ENCODE peak calls at places on chromosomes 7 and 10, in five cellular contexts. T, Z, N, H and V are unnamed samples.

GRCh38 chr10:61662794-61663259 is at the start of gene CABCOCO1:
- DNase-seq in T (peak), Z (peak), N (peak), H (peak), V (peak)

GRCh38 chr7:29091121-29091601 is 55.2 kb downstream of the CPVL start:
- DNase-seq in T (peak), Z (no peak), N (peak), H (peak), V (no peak)

GRCh38 chr10:129506101-129506797 is 39.2 kb downstream of the MGMT start:
- DNase-seq in T (no peak), Z (no peak), N (no peak), H (no peak), V (no peak)

GRCh38 chr10:122419890-122420623 is 34.4 kb upstream of the ARMS2 start:
- DNase-seq in T (no peak), Z (peak), N (peak), H (peak), V (no peak)

GRCh38 chr10:91367127-91367531 is 43.0 kb upstream of the HECTD2 start:
- DNase-seq in T (no peak), Z (no peak), N (no peak), H (no peak), V (no peak)

GRCh38 chr7:132065193-132065972 is 509.0 kb upstream of the PODXL start:
- DNase-seq in T (no peak), Z (peak), N (peak), H (peak), V (no peak)

GRCh38 chr7:155533120-155533826 is 13.1 kb downstream of the CNPY1 start:
- DNase-seq in T (no peak), Z (no peak), N (peak), H (no peak), V (peak)

GRCh38 chr10:2929859-2930258 is 137.5 kb upstream of the PFKP start:
- DNase-seq in T (no peak), Z (no peak), N (no peak), H (no peak), V (no peak)

GRCh38 chr7:49229246-49229645 is 304.9 kb downstream of the CDC14C start:
- DNase-seq in T (no peak), Z (no peak), N (no peak), H (no peak), V (no peak)

GRCh38 chr7:151689196-151689971 is 169.7 kb upstream of the RHEB start:
- DNase-seq in T (no peak), Z (no peak), N (no peak), H (peak), V (no peak)

GRCh38 chr7:159032753-159033472 is 111.8 kb downstream of the VIPR2 start:
- DNase-seq in T (no peak), Z (no peak), N (no peak), H (no peak), V (no peak)

GRCh38 chr7:126445991-126446390 is 806.8 kb downstream of the GRM8 start:
- DNase-seq in T (no peak), Z (no peak), N (no peak), H (no peak), V (no peak)

GRCh38 chr7:16242920-16243319 is 178.4 kb downstream of the CRPPA start:
- DNase-seq in T (no peak), Z (no peak), N (no peak), H (no peak), V (no peak)

GRCh38 chr10:12243860-12244620 is 48.1 kb downstream of the CDC123 start:
- DNase-seq in T (no peak), Z (no peak), N (no peak), H (no peak), V (no peak)

GRCh38 chr7:148927141-148927540 is 43.0 kb upstream of the EZH2 start:
- DNase-seq in T (peak), Z (peak), N (peak), H (no peak), V (no peak)

GRCh38 chr10:82982110-82982608 is 1107.2 kb downstream of the NRG3 start:
- DNase-seq in T (no peak), Z (peak), N (peak), H (no peak), V (no peak)

GRCh38 chr7:93165447-93165846 is 17.3 kb upstream of the SAMD9L start:
- DNase-seq in T (no peak), Z (no peak), N (no peak), H (no peak), V (no peak)

GRCh38 chr10:18968196-18968595 is 80.4 kb upstream of the MALRD1 start:
- DNase-seq in T (no peak), Z (peak), N (no peak), H (no peak), V (no peak)

GRCh38 chr7:70589010-70589409 is 542.9 kb upstream of the GALNT17 start:
- DNase-seq in T (no peak), Z (no peak), N (no peak), H (no peak), V (no peak)

GRCh38 chr10:72318383-72319262 is 36.1 kb downstream of the DNAJB12 start:
- DNase-seq in T (no peak), Z (no peak), N (no peak), H (peak), V (no peak)

GRCh38 chr10:13349776-13350274 is 1.7 kb upstream of the SEPHS1 start:
- DNase-seq in T (no peak), Z (peak), N (peak), H (peak), V (peak)

GRCh38 chr10:37285063-37285462 is 159.7 kb downstream of the ANKRD30A start:
- DNase-seq in T (no peak), Z (no peak), N (no peak), H (no peak), V (no peak)

GRCh38 chr7:50153141-50153540 is 60.1 kb upstream of the ZPBP start:
- DNase-seq in T (no peak), Z (no peak), N (no peak), H (no peak), V (no peak)

GRCh38 chr7:128215281-128215680 is 25.8 kb upstream of the LEP start:
- DNase-seq in T (no peak), Z (peak), N (peak), H (no peak), V (no peak)

GRCh38 chr10:91239789-91240188 is 19.3 kb downstream of the PCGF5 start:
- DNase-seq in T (no peak), Z (no peak), N (no peak), H (no peak), V (no peak)

GRCh38 chr7:148773344-148773743 is 74.6 kb downstream of the CUL1 start:
- DNase-seq in T (no peak), Z (no peak), N (no peak), H (no peak), V (peak)

GRCh38 chr10:69684020-69684980 is 54.3 kb downstream of the FAM241B start:
- DNase-seq in T (no peak), Z (peak), N (peak), H (peak), V (no peak)

GRCh38 chr7:22361795-22362194 is 4.8 kb upstream of the RAPGEF5 start:
- DNase-seq in T (no peak), Z (no peak), N (no peak), H (no peak), V (no peak)

GRCh38 chr7:143499246-143499645 is 21.6 kb downstream of the TAS2R41 start:
- DNase-seq in T (no peak), Z (peak), N (peak), H (no peak), V (no peak)

GRCh38 chr7:99473315-99473596 is 566 bp downstream of the ZNF789 start:
- DNase-seq in T (no peak), Z (peak), N (peak), H (no peak), V (no peak)

GRCh38 chr7:147607151-147607800 is 983.3 kb upstream of the C7orf33 start:
- DNase-seq in T (no peak), Z (no peak), N (no peak), H (no peak), V (no peak)

GRCh38 chr10:30062090-30062489 is 2.7 kb upstream of the JCAD start:
- DNase-seq in T (no peak), Z (peak), N (peak), H (no peak), V (no peak)

DNA sequence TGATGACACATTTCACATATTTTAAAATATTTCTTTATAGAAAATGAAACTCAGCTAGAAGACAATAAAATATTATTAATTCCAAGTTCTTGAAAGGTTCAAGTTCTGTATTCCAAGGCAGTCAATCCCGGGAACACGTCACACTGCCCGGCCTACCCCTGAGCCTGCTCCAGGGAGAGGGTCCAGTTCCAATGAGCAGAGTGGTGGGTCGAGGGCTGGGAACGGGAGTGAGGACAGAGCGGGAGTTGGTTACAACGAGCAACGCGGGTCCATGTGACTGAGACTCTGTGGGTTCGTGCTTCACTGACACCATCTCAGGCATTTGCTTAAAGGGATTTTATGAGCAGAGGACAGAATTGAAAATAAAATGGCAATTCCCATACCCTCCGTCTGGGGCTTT is 209.4 kb downstream of the TCERG1L start:
- DNase-seq in T (no peak), Z (no peak), N (no peak), H (peak), V (no peak)
- TF ChIP-seq CTCF in T (no peak), Z (no peak), N (no peak), H (no peak), V (no peak)

DNA sequence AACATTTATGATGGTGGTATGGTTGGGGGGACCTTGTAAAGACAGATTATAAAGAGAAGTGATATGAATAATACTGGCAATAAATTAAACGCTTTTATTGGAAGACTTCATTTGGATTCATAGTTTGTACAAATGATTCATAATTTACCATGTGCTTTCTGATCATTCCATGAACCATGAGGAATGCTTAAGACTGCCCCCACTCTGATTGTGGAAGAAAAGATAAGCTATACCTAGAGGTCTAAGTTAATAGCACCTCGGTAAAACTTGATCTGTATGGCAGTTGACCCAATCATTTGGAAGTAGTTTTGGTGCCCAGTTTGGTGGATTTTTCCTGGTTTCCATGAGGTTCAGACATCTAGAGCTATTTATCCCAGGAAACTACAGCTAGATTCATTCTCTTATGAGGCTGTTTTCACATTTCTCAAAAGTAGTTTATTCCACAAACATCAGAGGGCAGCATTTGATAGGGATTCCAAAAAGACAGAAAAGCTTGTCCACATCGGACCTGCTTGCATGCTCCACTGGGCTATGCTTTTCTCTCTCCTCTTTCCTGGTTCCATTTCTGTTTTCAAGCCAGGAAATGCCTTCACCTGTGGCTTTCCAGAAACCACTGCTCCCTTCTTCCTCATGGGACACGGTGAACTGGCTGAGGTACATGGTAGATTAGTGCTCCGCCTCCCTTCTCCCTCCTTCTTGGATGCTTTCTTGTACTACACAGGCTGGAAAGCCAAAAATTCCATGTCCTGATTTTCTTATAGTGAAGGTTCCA is 29.2 kb downstream of the TFAM start:
- DNase-seq in T (no peak), Z (peak), N (peak), H (no peak), V (no peak)
- TF ChIP-seq CTCF in T (no peak), Z (peak), N (peak), H (peak), V (no peak)

GRCh38 chr7:105267244-105267643 is 121.5 kb downstream of the SRPK2 start:
- DNase-seq in T (no peak), Z (no peak), N (no peak), H (no peak), V (no peak)

GRCh38 chr7:105256621-105257283 is 132.0 kb downstream of the SRPK2 start:
- DNase-seq in T (no peak), Z (peak), N (no peak), H (no peak), V (no peak)

GRCh38 chr7:105257338-105257737 is 131.4 kb downstream of the SRPK2 start:
- DNase-seq in T (no peak), Z (no peak), N (no peak), H (no peak), V (no peak)

GRCh38 chr7:105264707-105265106 is 124.0 kb downstream of the SRPK2 start:
- DNase-seq in T (no peak), Z (no peak), N (no peak), H (no peak), V (no peak)

DNA sequence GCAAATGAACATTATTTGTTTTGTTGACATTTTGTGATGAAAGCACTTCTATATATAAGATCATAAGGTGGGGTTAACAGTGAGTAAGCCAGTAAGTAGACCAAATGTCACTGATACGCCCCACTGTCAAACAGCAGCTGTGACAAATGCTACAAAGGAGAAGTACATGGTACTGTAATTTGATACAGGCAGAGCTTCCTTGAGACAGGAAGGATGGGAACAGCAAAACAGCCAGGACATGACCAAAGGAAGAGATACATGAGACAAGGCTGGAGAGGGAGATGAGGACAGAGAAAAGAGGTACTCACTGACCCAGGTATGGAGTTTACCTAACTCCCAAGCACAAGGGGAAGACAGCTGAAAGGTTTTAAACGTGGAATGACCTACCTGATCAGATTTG is 127.0 kb downstream of the SRPK2 start:
- DNase-seq in T (no peak), Z (no peak), N (no peak), H (no peak), V (no peak)
- TF ChIP-seq CTCF in T (no peak), Z (no peak), N (no peak), H (no peak), V (no peak)

GRCh38 chr10:97407211-97407951 is 6.2 kb upstream of the RRP12 start:
- DNase-seq in T (peak), Z (peak), N (peak), H (peak), V (peak)
- TF ChIP-seq CTCF in T (peak), Z (peak), N (peak), H (peak), V (peak)

DNA sequence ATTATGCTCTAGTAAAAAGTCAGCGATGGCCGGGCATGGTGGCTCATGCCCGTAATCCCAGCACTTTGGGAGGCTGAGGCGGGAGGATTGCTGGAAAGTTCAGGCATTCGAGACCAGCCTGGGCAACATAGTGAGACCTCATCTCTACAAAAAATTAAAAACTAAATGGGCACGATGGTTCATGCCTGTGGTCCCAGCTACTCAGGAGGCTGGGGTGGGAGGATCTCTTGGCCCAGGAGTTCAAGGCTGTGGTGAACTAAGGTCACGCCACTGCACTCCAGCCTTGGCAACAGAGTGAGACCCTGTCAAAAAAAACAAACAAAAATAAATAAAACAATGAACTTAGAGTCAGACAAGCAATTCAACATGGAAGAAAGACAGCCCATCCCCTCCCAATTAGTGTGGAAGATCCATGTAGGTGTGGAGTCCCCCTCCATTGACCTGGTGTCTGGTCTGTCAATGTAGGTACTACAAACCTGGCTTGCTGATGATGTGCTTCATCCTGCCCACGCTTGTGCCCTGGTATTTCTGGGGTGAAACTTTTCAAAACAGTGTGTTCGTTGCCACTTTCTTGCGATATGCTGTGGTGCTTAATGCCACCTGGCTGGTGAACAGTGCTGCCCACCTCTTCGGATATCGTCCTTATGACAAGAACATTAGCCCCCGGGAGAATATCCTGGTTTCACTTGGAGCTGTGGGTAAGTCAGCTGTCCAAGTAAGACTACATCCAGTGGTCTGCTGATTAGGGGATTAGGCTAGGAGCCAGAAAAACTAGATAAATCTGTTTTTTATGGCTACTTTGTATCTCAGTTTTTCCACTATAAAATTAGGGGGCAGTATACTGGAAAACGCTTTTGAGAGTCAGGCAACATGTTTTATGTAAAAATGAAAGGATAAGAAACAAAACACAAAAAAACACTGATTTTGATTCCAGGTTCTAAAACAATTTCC is 9.3 kb downstream of the SCD start:
- DNase-seq in T (no peak), Z (no peak), N (no peak), H (no peak), V (no peak)
- TF ChIP-seq CTCF in T (no peak), Z (no peak), N (no peak), H (no peak), V (no peak)

GRCh38 chr10:96415896-96416554 is 57.2 kb upstream of the OPALIN start:
- DNase-seq in T (no peak), Z (no peak), N (peak), H (no peak), V (no peak)

GRCh38 chr10:96415150-96415895 is 56.5 kb upstream of the OPALIN start:
- DNase-seq in T (no peak), Z (no peak), N (no peak), H (no peak), V (no peak)

GRCh38 chr10:96414303-96414702 is 55.5 kb upstream of the OPALIN start:
- DNase-seq in T (no peak), Z (no peak), N (no peak), H (no peak), V (no peak)

GRCh38 chr10:96410296-96410695 is 51.5 kb upstream of the OPALIN start:
- DNase-seq in T (no peak), Z (no peak), N (no peak), H (no peak), V (no peak)

GRCh38 chr10:96413151-96413787 is 54.5 kb upstream of the OPALIN start:
- DNase-seq in T (no peak), Z (no peak), N (no peak), H (no peak), V (no peak)
- TF ChIP-seq CTCF in T (no peak), Z (no peak), N (peak), H (no peak), V (no peak)

DNA sequence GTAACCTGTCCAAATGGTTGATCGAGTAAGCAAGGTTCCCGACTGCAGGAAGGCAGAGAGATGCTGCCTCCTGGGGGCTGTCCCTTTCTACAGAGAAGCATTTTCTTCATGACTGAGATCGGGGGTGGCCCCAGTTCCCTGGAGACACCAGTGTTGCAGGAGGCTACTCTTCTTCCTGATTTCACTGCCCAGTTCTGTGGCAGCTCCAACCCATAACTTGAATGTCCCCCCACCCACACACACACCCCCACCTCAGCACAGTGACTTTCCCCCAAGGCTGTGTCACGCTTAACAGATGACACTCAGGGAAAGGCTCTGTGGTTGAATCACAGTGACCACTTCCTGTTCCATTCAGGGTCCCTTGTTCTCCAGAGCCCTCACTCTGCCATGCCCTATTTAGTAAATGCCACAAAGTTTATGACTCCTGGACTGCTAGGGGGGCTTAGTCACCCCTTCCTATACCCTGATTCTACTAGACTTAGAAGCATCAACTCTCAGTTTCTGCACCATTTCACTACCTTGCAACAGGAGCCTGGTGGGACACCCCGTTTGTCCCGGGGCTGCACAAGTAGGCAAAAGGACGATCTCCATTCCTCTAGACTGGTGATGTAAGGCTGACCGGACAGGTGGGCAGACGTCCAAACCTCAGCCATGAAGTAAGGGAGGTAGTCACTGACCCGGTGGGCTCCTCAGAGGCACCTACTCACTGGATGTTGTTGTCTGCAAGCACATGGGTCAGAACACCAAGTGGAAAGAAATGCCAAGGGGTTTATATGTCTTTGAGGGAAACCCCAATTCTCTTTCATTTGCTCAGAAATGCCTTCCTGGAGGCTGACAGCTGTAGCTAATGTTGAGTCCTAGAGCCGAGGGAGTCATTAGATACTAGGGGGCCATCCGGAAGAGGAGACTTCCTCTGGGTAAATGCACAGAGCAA is 31.3 kb upstream of the SMC3 start:
- DNase-seq in T (no peak), Z (peak), N (peak), H (no peak), V (no peak)
- TF ChIP-seq CTCF in T (no peak), Z (peak), N (peak), H (no peak), V (no peak)

GRCh38 chr7:37352974-37353948 is 95.4 kb downstream of the ELMO1 start:
- DNase-seq in T (peak), Z (no peak), N (no peak), H (no peak), V (no peak)
- TF ChIP-seq CTCF in T (no peak), Z (no peak), N (no peak), H (no peak), V (peak)